ENCODE peak calls at places on chromosomes 12 and 14, in four cellular contexts. One of them, this sample, is unnamed.

GRCh38 chr12:4911316-4911994 is 1.8 kb downstream of the KCNA1 start:
- DNase-seq in GM03348: no peak
- DNase-seq in hippocampal formation: no peak
- DNase-seq in NCI-H1092: no peak
- DNase-seq in this sample: no peak

GRCh38 chr12:120720234-120720968 is 5.2 kb upstream of the ACADS start:
- DNase-seq in NCI-H1092: no peak
- DNase-seq in hippocampal formation: peak
- DNase-seq in GM03348: peak
- DNase-seq in this sample: no peak

GRCh38 chr14:100589760-100590469 is 2.7 kb upstream of the BEGAIN start:
- DNase-seq in hippocampal formation: no peak
- DNase-seq in NCI-H1092: no peak
- DNase-seq in GM03348: no peak
- DNase-seq in this sample: no peak

GRCh38 chr12:100991059-100991562 is 196.5 kb downstream of the ANO4 start:
- DNase-seq in hippocampal formation: no peak
- DNase-seq in GM03348: no peak
- DNase-seq in NCI-H1092: no peak
- DNase-seq in this sample: no peak

GRCh38 chr12:79658221-79658620 is 32.5 kb downstream of the PAWR start:
- DNase-seq in NCI-H1092: no peak
- DNase-seq in hippocampal formation: no peak
- DNase-seq in GM03348: peak
- DNase-seq in this sample: no peak

GRCh38 chr12:1115471-1116242 is 124.6 kb downstream of the ERC1 start:
- DNase-seq in GM03348: peak
- DNase-seq in hippocampal formation: no peak
- DNase-seq in NCI-H1092: no peak
- DNase-seq in this sample: no peak

GRCh38 chr12:49079796-49080195 is 10.0 kb upstream of the RHEBL1 start:
- DNase-seq in GM03348: no peak
- DNase-seq in NCI-H1092: no peak
- DNase-seq in hippocampal formation: no peak
- DNase-seq in this sample: no peak

GRCh38 chr12:62263956-62264355 is 3.8 kb downstream of the USP15 start:
- DNase-seq in GM03348: no peak
- DNase-seq in hippocampal formation: no peak
- DNase-seq in NCI-H1092: no peak
- DNase-seq in this sample: no peak

GRCh38 chr12:118354903-118355302 is 17.8 kb downstream of the TAOK3 start:
- DNase-seq in NCI-H1092: no peak
- DNase-seq in hippocampal formation: no peak
- DNase-seq in GM03348: no peak
- DNase-seq in this sample: no peak

GRCh38 chr12:55718650-55719275 is 1.4 kb upstream of the RDH5 start:
- DNase-seq in hippocampal formation: no peak
- DNase-seq in GM03348: no peak
- DNase-seq in NCI-H1092: no peak
- DNase-seq in this sample: no peak

GRCh38 chr12:77724367-77724957 is 106.2 kb upstream of the NAV3 start:
- DNase-seq in NCI-H1092: peak
- DNase-seq in hippocampal formation: peak
- DNase-seq in GM03348: peak
- DNase-seq in this sample: no peak

GRCh38 chr12:111606651-111607232 is 7.6 kb upstream of the ATXN2 start:
- DNase-seq in NCI-H1092: no peak
- DNase-seq in hippocampal formation: no peak
- DNase-seq in GM03348: no peak
- DNase-seq in this sample: no peak

GRCh38 chr14:54348001-54348611 is 48.7 kb upstream of the CDKN3 start:
- DNase-seq in hippocampal formation: peak
- DNase-seq in GM03348: peak
- DNase-seq in NCI-H1092: peak
- DNase-seq in this sample: no peak

GRCh38 chr12:125239563-125239962 is 174.3 kb downstream of the AACS start:
- DNase-seq in GM03348: no peak
- DNase-seq in hippocampal formation: no peak
- DNase-seq in NCI-H1092: no peak
- DNase-seq in this sample: no peak

GRCh38 chr12:26471560-26471959 is 276.2 kb downstream of the SSPN start:
- DNase-seq in GM03348: peak
- DNase-seq in NCI-H1092: no peak
- DNase-seq in hippocampal formation: peak
- DNase-seq in this sample: no peak

GRCh38 chr12:31897791-31898503 is 61.3 kb upstream of the RESF1 start:
- DNase-seq in NCI-H1092: peak
- DNase-seq in hippocampal formation: no peak
- DNase-seq in GM03348: no peak
- DNase-seq in this sample: peak